ENCODE peak calls at places on chromosome 12, in six cellular contexts. One of them, this sample, is unnamed.

GRCh38 chr12:49541911-49542505 is 3.2 kb downstream of the KCNH3 start:
- DNase-seq in GM12891: no peak
- DNase-seq in breast epithelium: no peak
- DNase-seq in sigmoid colon: peak; percentile 34
- DNase-seq in GM12892: no peak
- DNase-seq in prostate gland: no peak
- DNase-seq in this sample: no peak

GRCh38 chr12:28893365-28893764 is 255.7 kb upstream of the FAR2 start:
- DNase-seq in GM12891: no peak
- DNase-seq in breast epithelium: no peak
- DNase-seq in GM12892: no peak
- DNase-seq in prostate gland: no peak
- DNase-seq in sigmoid colon: no peak
- DNase-seq in this sample: no peak

GRCh38 chr12:79203103-79203502 is 338.5 kb downstream of the SYT1 start:
- DNase-seq in prostate gland: no peak
- DNase-seq in GM12891: no peak
- DNase-seq in GM12892: no peak
- DNase-seq in sigmoid colon: no peak
- DNase-seq in breast epithelium: no peak
- DNase-seq in this sample: no peak

GRCh38 chr12:60266381-60266852 is 670.6 kb downstream of the SLC16A7 start:
- DNase-seq in sigmoid colon: no peak
- DNase-seq in breast epithelium: no peak
- DNase-seq in GM12892: no peak
- DNase-seq in GM12891: no peak
- DNase-seq in prostate gland: no peak
- DNase-seq in this sample: no peak

GRCh38 chr12:100528044-100528443 is 45.4 kb upstream of the GAS2L3 start:
- DNase-seq in sigmoid colon: no peak
- DNase-seq in GM12892: no peak
- DNase-seq in breast epithelium: no peak
- DNase-seq in prostate gland: no peak
- DNase-seq in GM12891: no peak
- DNase-seq in this sample: no peak

GRCh38 chr12:115375188-115375991 is 691.4 kb upstream of the TBX3 start:
- DNase-seq in GM12891: peak; percentile 29
- DNase-seq in prostate gland: no peak
- DNase-seq in breast epithelium: no peak
- DNase-seq in sigmoid colon: no peak
- DNase-seq in GM12892: peak; percentile 31
- DNase-seq in this sample: no peak

GRCh38 chr12:104673294-104674062 is 216.7 kb downstream of the CHST11 start:
- DNase-seq in prostate gland: no peak
- DNase-seq in breast epithelium: no peak
- DNase-seq in sigmoid colon: no peak
- DNase-seq in GM12892: no peak
- DNase-seq in GM12891: no peak
- DNase-seq in this sample: no peak

GRCh38 chr12:105721051-105721825 is 390.7 kb downstream of the C12orf75 start:
- DNase-seq in GM12891: no peak
- DNase-seq in prostate gland: no peak
- DNase-seq in GM12892: no peak
- DNase-seq in breast epithelium: no peak
- DNase-seq in sigmoid colon: no peak
- DNase-seq in this sample: no peak

GRCh38 chr12:47274725-47275124 is 195.0 kb upstream of the AMIGO2 start:
- DNase-seq in breast epithelium: no peak
- DNase-seq in sigmoid colon: no peak
- DNase-seq in GM12892: no peak
- DNase-seq in GM12891: no peak
- DNase-seq in prostate gland: no peak
- DNase-seq in this sample: no peak

GRCh38 chr12:47276253-47277070 is 196.7 kb upstream of the AMIGO2 start:
- DNase-seq in sigmoid colon: no peak
- DNase-seq in breast epithelium: peak; percentile 63
- DNase-seq in prostate gland: no peak
- DNase-seq in GM12892: peak; percentile 13
- DNase-seq in GM12891: peak; percentile 20
- DNase-seq in this sample: no peak

GRCh38 chr12:47280543-47281330 is 201.0 kb upstream of the AMIGO2 start:
- DNase-seq in GM12891: no peak
- DNase-seq in sigmoid colon: no peak
- DNase-seq in breast epithelium: no peak
- DNase-seq in GM12892: no peak
- DNase-seq in prostate gland: no peak
- DNase-seq in this sample: no peak

GRCh38 chr12:47277071-47277408 is 197.3 kb upstream of the AMIGO2 start:
- DNase-seq in breast epithelium: no peak
- DNase-seq in prostate gland: peak; percentile 81
- DNase-seq in sigmoid colon: peak; percentile 79
- DNase-seq in GM12892: no peak
- DNase-seq in GM12891: no peak
- DNase-seq in this sample: no peak

DNA sequence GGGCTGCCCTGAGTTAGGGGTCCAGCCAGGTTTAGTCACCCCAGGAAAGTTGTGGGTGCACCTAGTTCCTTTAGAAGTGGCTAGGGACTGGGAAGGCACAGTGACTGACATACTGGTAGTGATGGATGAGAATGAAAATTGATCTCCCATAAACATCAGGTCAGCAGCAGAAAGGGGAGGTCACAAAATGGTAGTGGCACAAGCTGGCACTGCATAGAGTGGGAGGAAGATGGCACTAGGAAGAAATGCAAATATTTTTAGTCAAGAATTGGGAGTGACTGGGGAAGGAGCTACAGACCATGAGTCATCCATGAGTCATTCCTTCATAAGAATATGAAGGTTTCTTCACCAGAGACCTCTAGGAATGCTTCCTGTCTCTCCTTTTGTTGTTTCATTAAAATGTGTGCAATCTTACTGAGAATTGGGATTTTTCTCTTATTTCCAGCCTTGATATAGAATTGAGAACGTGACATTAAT is 198.3 kb upstream of the AMIGO2 start:
- DNase-seq in sigmoid colon: no peak
- DNase-seq in prostate gland: no peak
- DNase-seq in GM12891: no peak
- DNase-seq in breast epithelium: no peak
- DNase-seq in GM12892: no peak
- DNase-seq in this sample: no peak
- TF ChIP-seq POLR2A in sigmoid colon: no peak
- TF ChIP-seq POLR2A in prostate gland: no peak
- TF ChIP-seq POLR2A in GM12891: no peak
- TF ChIP-seq POLR2A in breast epithelium: no peak
- TF ChIP-seq POLR2A in GM12892: no peak
- TF ChIP-seq POLR2A in this sample: no peak

GRCh38 chr12:6202331-6202730 is 2.1 kb downstream of the CD9 start:
- DNase-seq in GM12892: no peak
- DNase-seq in GM12891: no peak
- DNase-seq in sigmoid colon: no peak
- DNase-seq in prostate gland: no peak
- DNase-seq in breast epithelium: no peak
- DNase-seq in this sample: no peak

GRCh38 chr12:6202846-6203245 is 2.6 kb downstream of the CD9 start:
- DNase-seq in sigmoid colon: no peak
- DNase-seq in breast epithelium: no peak
- DNase-seq in GM12892: no peak
- DNase-seq in prostate gland: no peak
- DNase-seq in GM12891: no peak
- DNase-seq in this sample: no peak

GRCh38 chr12:6201199-6201608 is 1.0 kb downstream of the CD9 start:
- DNase-seq in prostate gland: peak; percentile 74
- DNase-seq in sigmoid colon: peak; percentile 80
- DNase-seq in GM12891: no peak
- DNase-seq in breast epithelium: peak; percentile 66
- DNase-seq in GM12892: no peak
- DNase-seq in this sample: no peak

GRCh38 chr12:6200266-6201198 is at the start of gene CD9:
- DNase-seq in GM12892: peak; percentile 36
- DNase-seq in GM12891: no peak
- DNase-seq in sigmoid colon: peak; percentile 92
- DNase-seq in breast epithelium: peak; percentile 71
- DNase-seq in prostate gland: peak; percentile 85
- DNase-seq in this sample: no peak

GRCh38 chr12:6201775-6202292 is 1.6 kb downstream of the CD9 start:
- DNase-seq in sigmoid colon: no peak
- DNase-seq in prostate gland: no peak
- DNase-seq in breast epithelium: no peak
- DNase-seq in GM12892: no peak
- DNase-seq in GM12891: no peak
- DNase-seq in this sample: no peak
- TF ChIP-seq POLR2AphosphoS5 in sigmoid colon: no peak
- TF ChIP-seq POLR2AphosphoS5 in prostate gland: no peak
- TF ChIP-seq POLR2AphosphoS5 in breast epithelium: no peak
- TF ChIP-seq POLR2AphosphoS5 in GM12892: no peak
- TF ChIP-seq POLR2AphosphoS5 in GM12891: no peak
- TF ChIP-seq POLR2AphosphoS5 in this sample: no peak

DNA sequence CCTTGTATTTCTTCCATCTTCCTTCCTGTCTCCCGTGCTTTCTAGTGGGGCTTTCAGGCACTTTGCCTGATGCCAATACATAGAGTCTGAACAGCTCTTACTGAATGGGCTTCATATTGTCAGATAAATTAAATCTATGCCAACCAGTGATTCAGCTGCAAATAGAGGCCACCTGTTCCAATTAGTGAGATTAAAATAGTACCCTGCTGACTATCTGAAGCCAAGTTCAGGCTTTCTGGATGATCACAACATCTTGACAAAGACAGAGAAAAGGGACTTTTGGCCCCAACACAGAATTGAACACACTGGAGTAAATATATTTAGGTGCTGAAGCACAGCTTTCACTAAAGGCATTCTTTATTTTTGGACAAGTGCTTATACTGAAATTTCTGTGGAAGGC is 11.8 kb downstream of the TMCC3 start:
- DNase-seq in GM12892: no peak
- DNase-seq in sigmoid colon: no peak
- DNase-seq in GM12891: no peak
- DNase-seq in breast epithelium: no peak
- DNase-seq in prostate gland: no peak
- DNase-seq in this sample: no peak
- TF ChIP-seq POLR2A in GM12892: no peak
- TF ChIP-seq POLR2A in sigmoid colon: no peak
- TF ChIP-seq POLR2A in GM12891: no peak
- TF ChIP-seq POLR2A in breast epithelium: no peak
- TF ChIP-seq POLR2A in prostate gland: no peak
- TF ChIP-seq POLR2A in this sample: no peak

GRCh38 chr12:118467576-118467975 is 91.2 kb downstream of the SUDS3 start:
- DNase-seq in GM12891: no peak
- DNase-seq in GM12892: no peak
- DNase-seq in sigmoid colon: no peak
- DNase-seq in breast epithelium: no peak
- DNase-seq in prostate gland: no peak
- DNase-seq in this sample: no peak

GRCh38 chr12:118459110-118459509 is 82.8 kb downstream of the SUDS3 start:
- DNase-seq in GM12891: no peak
- DNase-seq in sigmoid colon: no peak
- DNase-seq in breast epithelium: no peak
- DNase-seq in GM12892: no peak
- DNase-seq in prostate gland: no peak
- DNase-seq in this sample: no peak

DNA sequence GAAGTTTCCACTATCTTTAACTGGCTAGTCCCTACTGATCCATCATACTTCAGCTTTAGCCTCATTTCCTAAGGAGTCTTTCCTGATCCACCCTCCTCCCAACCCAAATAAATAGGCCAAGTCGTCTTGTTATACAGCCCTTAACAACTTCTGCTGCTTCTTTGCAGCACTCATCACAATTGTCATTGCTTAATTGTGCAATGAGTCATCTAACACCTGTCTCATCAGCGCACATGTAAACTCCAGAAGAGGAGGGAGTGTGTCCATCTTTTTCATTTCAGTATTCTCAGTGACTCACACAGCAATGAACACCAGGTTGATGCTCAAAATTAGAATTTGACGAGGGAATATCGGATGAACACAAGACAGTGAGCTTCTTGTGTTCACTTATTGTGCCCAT is 87.3 kb downstream of the SUDS3 start:
- DNase-seq in GM12892: no peak
- DNase-seq in GM12891: no peak
- DNase-seq in sigmoid colon: no peak
- DNase-seq in breast epithelium: no peak
- DNase-seq in prostate gland: no peak
- DNase-seq in this sample: no peak
- TF ChIP-seq POLR2AphosphoS5 in GM12892: no peak
- TF ChIP-seq POLR2AphosphoS5 in GM12891: no peak
- TF ChIP-seq POLR2AphosphoS5 in sigmoid colon: no peak
- TF ChIP-seq POLR2AphosphoS5 in breast epithelium: no peak
- TF ChIP-seq POLR2AphosphoS5 in prostate gland: no peak
- TF ChIP-seq POLR2AphosphoS5 in this sample: no peak